ENCODE peak calls at places on chromosomes 13 and 19, in seven cellular contexts. I is MCF 10A, K is sigmoid colon, U is A549, N is neural crest cell, A is fibroblast of the aortic adventitia, B is upper lobe of right lung. L is an unnamed sample.

GRCh38 chr13:36297259-36297599 is 385 bp downstream of the CCDC169 start:
- DNase-seq in A (peak; percentile 51), N (no peak), K (no peak), I (peak; percentile 51), U (peak; percentile 24), B (no peak), L (no peak)

GRCh38 chr19:38714354-38714778 is 29.9 kb downstream of the CAPN12 start:
- DNase-seq in B (no peak), I (no peak), A (no peak), K (no peak), N (no peak), U (no peak), L (no peak)

GRCh38 chr13:32587774-32588165 is 1.5 kb downstream of the PDS5B start:
- DNase-seq in I (peak; percentile 42), U (no peak), K (no peak), N (no peak), A (no peak), B (no peak), L (no peak)

GRCh38 chr13:36154567-36155231 is 23.5 kb upstream of the DCLK1 start:
- DNase-seq in B (no peak), A (peak; percentile 44), K (no peak), N (peak; percentile 4), I (no peak), U (no peak), L (peak; percentile 78)

GRCh38 chr19:38514812-38515633 is 81.5 kb downstream of the RYR1 start:
- DNase-seq in N (peak; percentile 80), U (peak; percentile 83), K (peak; percentile 73), I (peak; percentile 65), B (peak; percentile 86), A (peak; percentile 46), L (peak; percentile 90)

GRCh38 chr13:98994896-98995295 is 17.0 kb upstream of the DOCK9 start:
- DNase-seq in K (no peak), I (no peak), N (no peak), B (no peak), A (no peak), U (no peak), L (no peak)

GRCh38 chr13:69935043-69935442 is 172.6 kb upstream of the ATXN8OS start:
- DNase-seq in A (no peak), N (no peak), K (no peak), I (peak; percentile 74), U (peak; percentile 35), B (no peak), L (no peak)

GRCh38 chr13:94079876-94080275 is 399.6 kb downstream of the DCT start:
- DNase-seq in I (peak; percentile 52), U (no peak), A (peak; percentile 58), K (no peak), N (no peak), B (no peak), L (no peak)

GRCh38 chr13:51435002-51435578 is 17.7 kb downstream of the INTS6 start:
- DNase-seq in I (peak; percentile 17), B (no peak), U (peak; percentile 12), K (no peak), A (peak; percentile 62), N (no peak), L (no peak)

GRCh38 chr13:25421602-25422001 is 49.8 kb downstream of the ATP8A2 start:
- DNase-seq in I (no peak), A (no peak), N (no peak), U (no peak), B (no peak), K (no peak), L (no peak)

GRCh38 chr13:34308725-34309124 is 490.8 kb downstream of the RFC3 start:
- DNase-seq in B (no peak), A (peak; percentile 24), I (no peak), N (no peak), U (no peak), K (no peak), L (no peak)

GRCh38 chr13:40060318-40061007 is 405.0 kb downstream of the COG6 start:
- DNase-seq in U (no peak), N (no peak), A (peak; percentile 91), I (peak; percentile 99), K (peak; percentile 70), B (no peak), L (peak; percentile 87)

GRCh38 chr19:5130371-5131030 is 161.6 kb downstream of the KDM4B start:
- DNase-seq in N (no peak), B (no peak), A (no peak), U (no peak), K (no peak), I (no peak), L (no peak)

GRCh38 chr19:56639217-56639616 is 3.7 kb upstream of the SMIM17 start:
- DNase-seq in U (no peak), A (peak; percentile 1), K (no peak), B (no peak), I (peak; percentile 16), N (no peak), L (no peak)

GRCh38 chr13:99870541-99870940 is 101.0 kb downstream of the ZIC5 start:
- DNase-seq in K (no peak), N (no peak), I (no peak), A (no peak), U (no peak), B (no peak), L (no peak)

GRCh38 chr13:27007166-27007565 is 164.4 kb downstream of the USP12 start:
- DNase-seq in K (peak; percentile 64), A (no peak), N (no peak), B (no peak), I (no peak), U (no peak), L (no peak)

GRCh38 chr13:73133536-73133935 is 74.7 kb downstream of the KLF5 start:
- DNase-seq in A (no peak), B (no peak), K (no peak), U (peak; percentile 84), N (no peak), I (peak; percentile 88), L (no peak)

GRCh38 chr19:16751701-16752100 is 32.1 kb downstream of the NWD1 start:
- DNase-seq in K (no peak), I (no peak), U (no peak), B (no peak), N (no peak), A (no peak), L (no peak)

GRCh38 chr13:91817250-91817649 is 418.8 kb downstream of the GPC5 start:
- DNase-seq in N (no peak), K (no peak), U (peak; percentile 17), B (no peak), I (peak; percentile 26), A (peak; percentile 28), L (no peak)

GRCh38 chr13:68727788-68728187 is 1379.8 kb upstream of the ATXN8OS start:
- DNase-seq in I (no peak), U (no peak), N (no peak), B (no peak), A (no peak), K (no peak), L (no peak)

GRCh38 chr19:42473686-42474085 is 30.9 kb upstream of the CXCL17 start:
- DNase-seq in N (no peak), A (no peak), B (no peak), K (no peak), U (no peak), I (no peak), L (no peak)

GRCh38 chr13:106534844-106535551 is 464 bp downstream of the EFNB2 start:
- DNase-seq in A (peak; percentile 12), K (peak; percentile 68), I (peak; percentile 40), B (peak; percentile 76), N (no peak), U (no peak), L (peak; percentile 86)

GRCh38 chr13:47454986-47455385 is 546.1 kb downstream of the SUCLA2 start:
- DNase-seq in I (peak; percentile 11), B (no peak), A (peak; percentile 52), N (no peak), U (no peak), K (no peak), L (no peak)

GRCh38 chr13:22648325-22648758 is 532.4 kb upstream of the SGCG start:
- DNase-seq in K (no peak), A (no peak), N (no peak), B (no peak), I (no peak), U (no peak), L (no peak)

GRCh38 chr13:36875431-36875830 is 44.6 kb downstream of the SMAD9 start:
- DNase-seq in K (no peak), I (no peak), U (no peak), A (no peak), N (no peak), B (no peak), L (no peak)

GRCh38 chr19:7550987-7551761 is 15.7 kb downstream of the PNPLA6 start:
- DNase-seq in N (peak; percentile 69), B (peak; percentile 92), I (no peak), A (no peak), U (peak; percentile 62), K (peak; percentile 90), L (no peak)

GRCh38 chr19:14113762-14114414 is 3.7 kb downstream of the PRKACA start:
- DNase-seq in N (peak; percentile 19), U (peak; percentile 65), A (no peak), I (no peak), K (no peak), B (peak; percentile 76), L (no peak)

GRCh38 chr19:39030854-39031367 is 1.4 kb downstream of the FBXO27 start:
- DNase-seq in B (no peak), K (no peak), A (no peak), N (no peak), I (no peak), U (no peak), L (no peak)

GRCh38 chr13:99958402-99959126 is 13.0 kb downstream of the ZIC5 start:
- DNase-seq in N (no peak), B (no peak), U (no peak), I (no peak), K (no peak), A (no peak), L (peak; percentile 67)

L was measured in posterior vena cava.